ENCODE peak calls at places on chromosome 21, in eight cellular contexts. D is PC-9; L is left ventricle myocardium inferior; O is RWPE1; Y is psoas muscle; U is GM12865; G is activated CD4-positive, alpha-beta T cell treated with anti-CD3 and anti-CD28 coated beads, Interleukin-2, amount 50 U/mL, for 24 hours; I is PC-3. K is an unnamed sample.

GRCh38 chr21:35768187-35768586 is 292.1 kb downstream of the SETD4 start:
- DNase-seq in I (no peak), L (no peak), O (no peak), Y (no peak), D (no peak), G (no peak), U (no peak), K (no peak)

GRCh38 chr21:33025471-33026298 is at the start of gene OLIG2:
- DNase-seq in O (no peak), G (no peak), D (no peak), L (no peak), I (no peak), Y (no peak), U (no peak), K (no peak)

GRCh38 chr21:31777857-31778256 is 45.9 kb upstream of the SCAF4 start:
- DNase-seq in G (no peak), L (no peak), I (no peak), Y (no peak), D (no peak), U (no peak), O (no peak), K (no peak)

GRCh38 chr21:38561205-38561604 is 62.9 kb upstream of the ERG start:
- DNase-seq in D (no peak), U (no peak), O (no peak), L (no peak), I (no peak), G (no peak), Y (no peak), K (peak; percentile 19)

GRCh38 chr21:34846601-34847112 is 177.9 kb downstream of the CLIC6 start:
- DNase-seq in L (no peak), G (no peak), O (peak; percentile 86), U (no peak), I (peak; percentile 93), D (peak; percentile 92), Y (peak; percentile 75), K (peak; percentile 82)

GRCh38 chr21:43712268-43712942 is 6.5 kb upstream of the PDXK start:
- DNase-seq in G (no peak), Y (peak; percentile 70), U (no peak), L (no peak), D (peak; percentile 94), I (peak; percentile 98), O (peak; percentile 88), K (peak; percentile 95)

GRCh38 chr21:44640761-44641160 is 3.6 kb downstream of the KRTAP10-10 start:
- DNase-seq in Y (no peak), D (no peak), U (no peak), O (no peak), I (no peak), G (no peak), L (no peak), K (no peak)

GRCh38 chr21:45414396-45415187 is 9.6 kb downstream of the COL18A1 start:
- DNase-seq in D (no peak), L (peak; percentile 11), I (no peak), Y (peak; percentile 49), G (no peak), U (no peak), O (no peak), K (no peak)

GRCh38 chr21:16241500-16241963 is 511.8 kb downstream of the USP25 start:
- DNase-seq in G (no peak), Y (no peak), O (no peak), D (no peak), L (no peak), I (no peak), U (no peak), K (no peak)

GRCh38 chr21:21715286-21715969 is 717.2 kb downstream of the NCAM2 start:
- DNase-seq in U (no peak), D (no peak), I (peak; percentile 3), Y (no peak), L (no peak), O (no peak), G (no peak), K (no peak)

GRCh38 chr21:23686737-23687136 is 1920.5 kb downstream of the MRPL39 start:
- DNase-seq in U (no peak), D (no peak), L (no peak), I (no peak), O (no peak), G (no peak), Y (no peak), K (no peak)

GRCh38 chr21:44432841-44433790 is 22.2 kb upstream of the LRRC3 start:
- DNase-seq in D (no peak), O (no peak), U (no peak), I (no peak), L (peak; percentile 3), G (no peak), Y (peak; percentile 34), K (no peak)

GRCh38 chr21:30227633-30228404 is 11.9 kb upstream of the CLDN8 start:
- DNase-seq in O (peak; percentile 82), I (peak; percentile 99), G (no peak), L (no peak), U (no peak), D (peak; percentile 97), Y (no peak), K (peak; percentile 99)

GRCh38 chr21:33971492-33972013 is 55.9 kb upstream of the ATP5PO start:
- DNase-seq in D (no peak), I (peak; percentile 81), U (peak; percentile 36), O (peak; percentile 63), Y (no peak), G (no peak), L (no peak), K (peak; percentile 89)

GRCh38 chr21:45372732-45373355 is 32.1 kb upstream of the COL18A1 start:
- DNase-seq in D (no peak), I (peak; percentile 69), O (peak; percentile 78), U (peak; percentile 31), L (peak; percentile 1), G (no peak), Y (peak; percentile 23), K (peak; percentile 94)

GRCh38 chr21:36321325-36322082 is 1.5 kb downstream of the MORC3 start:
- DNase-seq in G (no peak), I (peak; percentile 35), L (no peak), D (no peak), O (no peak), U (peak; percentile 28), Y (no peak), K (peak; percentile 42)

GRCh38 chr21:31337991-31338891 is 5.8 kb downstream of the TIAM1 start:
- DNase-seq in O (no peak), L (no peak), I (no peak), G (no peak), Y (no peak), U (no peak), D (no peak), K (peak; percentile 87)

GRCh38 chr21:14773777-14774345 is 227.7 kb upstream of the SAMSN1 start:
- DNase-seq in G (peak; percentile 51), O (peak; percentile 23), D (no peak), Y (peak; percentile 44), U (peak; percentile 68), I (peak; percentile 77), L (peak; percentile 15), K (peak; percentile 59)

GRCh38 chr21:33402011-33402979 is 918 bp upstream of the IFNGR2 start:
- DNase-seq in Y (peak; percentile 82), G (no peak), U (peak; percentile 69), I (no peak), O (peak; percentile 45), D (no peak), L (peak; percentile 65), K (peak; percentile 84)

GRCh38 chr21:33266050-33266783 is at the start of gene IL10RB:
- DNase-seq in U (peak; percentile 89), O (peak; percentile 82), G (peak; percentile 55), Y (peak; percentile 82), D (no peak), I (peak; percentile 66), L (peak; percentile 81), K (peak; percentile 57)

GRCh38 chr21:41369915-41370839 is 8.3 kb downstream of the MX2 start:
- DNase-seq in U (peak; percentile 71), O (no peak), I (no peak), L (peak; percentile 31), G (no peak), D (no peak), Y (no peak), K (no peak)

GRCh38 chr21:34129039-34129891 is 55.9 kb downstream of the MRPS6 start:
- DNase-seq in O (peak; percentile 16), D (no peak), Y (peak; percentile 67), G (peak; percentile 69), I (peak; percentile 14), L (peak; percentile 58), U (no peak), K (peak; percentile 64)

GRCh38 chr21:42732033-42732410 is 78.6 kb downstream of the PDE9A start:
- DNase-seq in I (peak; percentile 30), G (no peak), D (no peak), U (no peak), L (no peak), O (no peak), Y (no peak), K (no peak)

GRCh38 chr21:39079617-39080016 is 103.6 kb downstream of the PSMG1 start:
- DNase-seq in O (no peak), I (no peak), Y (peak; percentile 76), G (no peak), L (peak; percentile 70), D (no peak), U (no peak), K (peak; percentile 28)

GRCh38 chr21:39518055-39518844 is 66.5 kb downstream of the SH3BGR start:
- DNase-seq in L (no peak), I (peak; percentile 82), U (peak; percentile 74), G (peak; percentile 44), O (peak; percentile 80), Y (no peak), D (peak; percentile 40), K (peak; percentile 60)

GRCh38 chr21:16085436-16085835 is 355.7 kb downstream of the USP25 start:
- DNase-seq in U (no peak), O (no peak), G (no peak), L (no peak), D (no peak), Y (no peak), I (peak; percentile 78), K (no peak)

GRCh38 chr21:33380483-33380998 is 22.7 kb upstream of the IFNGR2 start:
- DNase-seq in G (peak; percentile 87), Y (peak; percentile 93), O (peak; percentile 87), U (peak; percentile 97), D (peak; percentile 92), I (peak; percentile 99), L (peak; percentile 90), K (peak; percentile 99)